ENCODE peak calls at places on chromosomes 3 and 15, in four cellular contexts. E is fibroblast of lung, I is right atrium auricular region, Y is OCI-LY7. W is an unnamed sample.

GRCh38 chr3:172808969-172809546 is 58.5 kb downstream of the ECT2 start:
- DNase-seq in E (peak; percentile 84), I (no peak), Y (peak; percentile 36), W (peak; percentile 7)

GRCh38 chr3:126934991-126935390 is 47.9 kb upstream of the PLXNA1 start:
- DNase-seq in E (no peak), I (no peak), Y (no peak), W (no peak)

GRCh38 chr3:171976526-171976925 is 62.9 kb upstream of the FNDC3B start:
- DNase-seq in E (peak; percentile 72), I (no peak), Y (no peak), W (no peak)

GRCh38 chr3:142586803-142587406 is 8.4 kb upstream of the ATR start:
- DNase-seq in E (peak; percentile 84), I (no peak), Y (peak; percentile 66), W (peak; percentile 78)

GRCh38 chr15:98003976-98004375 is 43.5 kb downstream of the ARRDC4 start:
- DNase-seq in E (no peak), I (no peak), Y (no peak), W (peak; percentile 79)

GRCh38 chr15:90881181-90881977 is 2.9 kb upstream of the FES start:
- DNase-seq in E (no peak), I (no peak), Y (no peak), W (no peak)

GRCh38 chr15:58070801-58071418 is 5.4 kb upstream of the ALDH1A2 start:
- DNase-seq in E (peak; percentile 70), I (peak; percentile 77), Y (peak; percentile 31), W (no peak)

GRCh38 chr3:128349963-128350599 is 116.6 kb downstream of the DNAJB8 start:
- DNase-seq in E (no peak), I (no peak), Y (no peak), W (no peak)

GRCh38 chr15:38620108-38620507 is 55.5 kb upstream of the RASGRP1 start:
- DNase-seq in E (no peak), I (no peak), Y (no peak), W (no peak)

GRCh38 chr15:56786966-56787365 is 53.7 kb upstream of the ZNF280D start:
- DNase-seq in E (no peak), I (no peak), Y (no peak), W (no peak)

GRCh38 chr3:161415506-161416231 is 44.4 kb upstream of the SPTSSB start:
- DNase-seq in E (peak; percentile 87), I (no peak), Y (no peak), W (no peak)

GRCh38 chr3:39068556-39068955 is 16.7 kb downstream of the WDR48 start:
- DNase-seq in E (no peak), I (no peak), Y (no peak), W (no peak)

GRCh38 chr15:44729394-44729913 is 6.9 kb upstream of the TRIM69 start:
- DNase-seq in E (peak; percentile 50), I (no peak), Y (peak; percentile 72), W (no peak)

GRCh38 chr15:64485796-64486195 is 25.4 kb downstream of the ZNF609 start:
- DNase-seq in E (no peak), I (no peak), Y (no peak), W (no peak)

GRCh38 chr3:104510091-104510860 is 856.4 kb upstream of the ALCAM start:
- DNase-seq in E (no peak), I (no peak), Y (no peak), W (peak; percentile 40)

GRCh38 chr15:88191806-88192165 is 64.8 kb downstream of the NTRK3 start:
- DNase-seq in E (no peak), I (no peak), Y (no peak), W (no peak)

GRCh38 chr3:28101672-28102071 is 139.7 kb upstream of the CMC1 start:
- DNase-seq in E (no peak), I (no peak), Y (no peak), W (no peak)

GRCh38 chr3:160973067-160973466 is 132.1 kb downstream of the B3GALNT1 start:
- DNase-seq in E (no peak), I (no peak), Y (peak; percentile 5), W (no peak)

GRCh38 chr15:65258863-65259262 is 27.8 kb downstream of the PARP16 start:
- DNase-seq in E (peak; percentile 73), I (no peak), Y (no peak), W (no peak)

GRCh38 chr3:115100172-115100571 is 46.9 kb downstream of the ZBTB20 start:
- DNase-seq in E (peak; percentile 83), I (no peak), Y (peak; percentile 53), W (peak; percentile 47)

GRCh38 chr3:183754052-183754451 is 56.5 kb downstream of the YEATS2 start:
- DNase-seq in E (no peak), I (no peak), Y (no peak), W (no peak)

GRCh38 chr3:4290272-4290893 is 12.8 kb upstream of the SETMAR start:
- DNase-seq in E (peak; percentile 61), I (no peak), Y (peak; percentile 43), W (peak; percentile 30)

GRCh38 chr3:13198480-13198879 is 125.3 kb upstream of the IQSEC1 start:
- DNase-seq in E (no peak), I (no peak), Y (no peak), W (no peak)
- H3K27ac ChIP-seq in E (no peak overlapping the region), I (no peak overlapping the region), Y (no peak overlapping the region), W (no peak overlapping the region)

DNA sequence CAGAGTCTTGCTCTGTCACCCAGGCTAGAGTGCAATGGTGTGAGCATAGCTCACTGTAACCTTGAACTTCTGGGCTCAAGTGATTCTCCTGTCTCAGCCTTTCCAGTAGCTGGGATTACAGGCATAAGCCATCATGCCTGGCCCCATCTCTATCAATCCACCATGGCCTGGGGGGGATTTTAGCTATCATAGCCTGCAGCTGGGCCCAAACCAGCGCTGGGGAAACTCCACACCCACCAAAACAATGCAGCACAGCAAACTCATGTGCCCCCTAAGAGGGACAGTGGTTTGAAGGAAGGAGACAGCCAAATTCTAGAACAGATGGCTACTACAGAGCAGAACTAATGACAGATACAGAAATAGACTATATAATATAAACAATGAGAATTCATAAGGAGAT is 13.7 kb upstream of the NSMCE3 start:
- DNase-seq in E (no peak), I (no peak), Y (no peak), W (no peak)
- H3K27ac ChIP-seq in E (no peak overlapping the region), I (no peak overlapping the region), Y (no peak overlapping the region), W (no peak overlapping the region)

GRCh38 chr3:116161570-116162290 is 283.6 kb downstream of the LSAMP start:
- DNase-seq in E (no peak), I (no peak), Y (no peak), W (no peak)

GRCh38 chr3:116164039-116164438 is 281.2 kb downstream of the LSAMP start:
- DNase-seq in E (peak; percentile 60), I (no peak), Y (no peak), W (no peak)

GRCh38 chr3:116166121-116166520 is 279.2 kb downstream of the LSAMP start:
- DNase-seq in E (no peak), I (no peak), Y (no peak), W (no peak)

DNA sequence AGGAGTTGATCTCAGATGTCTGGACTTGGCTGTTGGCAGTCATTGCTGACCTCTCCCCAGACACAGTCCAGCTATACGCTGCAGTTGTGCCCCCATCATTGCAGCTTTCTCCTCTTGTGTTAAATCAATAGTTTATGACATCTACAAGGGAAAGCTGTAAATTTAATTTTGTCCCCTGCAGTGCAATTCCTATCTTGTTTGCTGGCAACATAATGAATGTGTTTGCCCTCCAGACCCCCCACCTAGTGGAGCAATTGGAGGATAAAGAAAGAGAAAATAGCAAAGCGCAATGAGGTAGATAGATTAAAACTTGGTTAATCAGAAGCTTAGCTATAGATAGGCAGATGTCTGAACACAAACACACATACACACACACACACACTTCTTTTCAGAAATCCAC is 280.1 kb downstream of the LSAMP start:
- DNase-seq in E (no peak), I (no peak), Y (no peak), W (no peak)
- H3K27ac ChIP-seq in E (no peak overlapping the region), I (no peak overlapping the region), Y (no peak overlapping the region), W (no peak overlapping the region)

GRCh38 chr15:77255385-77255784 is 164.5 kb downstream of the PEAK1 start:
- DNase-seq in E (no peak), I (no peak), Y (no peak), W (no peak)

GRCh38 chr15:77247116-77247515 is 172.8 kb downstream of the PEAK1 start:
- DNase-seq in E (no peak), I (no peak), Y (no peak), W (no peak)

DNA sequence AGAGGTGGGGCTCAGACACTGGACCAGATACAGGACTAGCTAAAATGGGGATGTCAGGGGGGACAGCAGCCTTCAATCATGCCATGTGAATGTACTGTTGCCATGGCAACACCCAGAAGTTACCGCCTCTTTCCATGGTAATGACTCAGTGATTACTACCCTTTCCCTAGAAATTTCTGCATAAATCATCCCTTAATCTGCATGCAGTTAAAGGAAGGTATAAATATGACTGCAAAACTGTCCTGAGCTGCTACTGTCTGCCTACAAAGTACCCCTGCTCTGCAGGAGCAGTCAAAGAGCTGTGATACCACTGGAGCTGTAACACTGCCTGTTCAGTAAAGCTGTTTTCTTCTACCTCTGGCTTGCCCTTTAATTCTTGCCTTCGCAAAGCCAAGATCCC is 168.2 kb downstream of the PEAK1 start:
- DNase-seq in E (peak; percentile 36), I (no peak), Y (no peak), W (peak; percentile 31)
- H3K27ac ChIP-seq in E (no peak overlapping the region), I (no peak overlapping the region), Y (no peak overlapping the region), W (no peak overlapping the region)